ENCODE peak calls at places on chromosomes 5 and 9, in four cellular contexts. N is endodermal cell, I is stomach, S is OCI-LY7. K is an unnamed sample.

GRCh38 chr5:4196744-4197646 is 601.4 kb downstream of the IRX1 start:
- DNase-seq in I (no peak), N (no peak), S (no peak), K (no peak)

GRCh38 chr5:115417076-115417475 is 120.6 kb upstream of the CCDC112 start:
- DNase-seq in I (no peak), S (no peak), N (no peak), K (no peak)

GRCh38 chr5:115291397-115291796 is 5.1 kb downstream of the CCDC112 start:
- DNase-seq in N (no peak), S (no peak), I (no peak), K (no peak)

GRCh38 chr9:95409650-95410426 is 92.3 kb upstream of the FANCC start:
- DNase-seq in S (no peak), I (no peak), N (no peak), K (no peak)

GRCh38 chr9:26669641-26670040 is 223.0 kb downstream of the CAAP1 start:
- DNase-seq in N (no peak), I (no peak), S (peak; percentile 12), K (no peak)

GRCh38 chr9:76887003-76887821 is 18.7 kb downstream of the PRUNE2 start:
- DNase-seq in N (no peak), I (no peak), S (no peak), K (no peak)

GRCh38 chr9:125466356-125466855 is 204.8 kb downstream of the GAPVD1 start:
- DNase-seq in I (no peak), S (no peak), N (no peak), K (no peak)

GRCh38 chr5:133396724-133397123 is 215.6 kb downstream of the FSTL4 start:
- DNase-seq in N (no peak), I (no peak), S (no peak), K (peak; percentile 65)

GRCh38 chr5:169876376-169876775 is 103.9 kb downstream of the INSYN2B start:
- DNase-seq in S (no peak), I (no peak), N (no peak), K (no peak)

GRCh38 chr5:139636975-139637408 is 11.2 kb upstream of the CXXC5 start:
- DNase-seq in I (no peak), S (no peak), N (no peak), K (no peak)

GRCh38 chr9:119588874-119589560 is 219.8 kb upstream of the BRINP1 start:
- DNase-seq in I (no peak), S (no peak), N (peak; percentile 53), K (no peak)

GRCh38 chr5:139061856-139062255 is 136.3 kb downstream of the SIL1 start:
- DNase-seq in N (peak; percentile 58), I (no peak), S (no peak), K (no peak)

GRCh38 chr9:109968332-109968657 is 188.3 kb downstream of the PALM2AKAP2 start:
- DNase-seq in N (no peak), S (no peak), I (no peak), K (no peak)

GRCh38 chr5:38189031-38189632 is 69.2 kb upstream of the EGFLAM start:
- DNase-seq in I (no peak), N (peak; percentile 56), S (no peak), K (no peak)
- TF ChIP-seq CTCF in I (no peak), N (peak; percentile 65), S (no peak), K (no peak)

GRCh38 chr5:109083937-109084336 is 325.8 kb downstream of the PJA2 start:
- DNase-seq in S (no peak), N (no peak), I (no peak), K (no peak)

GRCh38 chr5:109089191-109089590 is 320.6 kb downstream of the PJA2 start:
- DNase-seq in N (no peak), S (no peak), I (no peak), K (no peak)
- TF ChIP-seq CTCF in N (no peak), S (no peak), I (no peak), K (no peak)

DNA sequence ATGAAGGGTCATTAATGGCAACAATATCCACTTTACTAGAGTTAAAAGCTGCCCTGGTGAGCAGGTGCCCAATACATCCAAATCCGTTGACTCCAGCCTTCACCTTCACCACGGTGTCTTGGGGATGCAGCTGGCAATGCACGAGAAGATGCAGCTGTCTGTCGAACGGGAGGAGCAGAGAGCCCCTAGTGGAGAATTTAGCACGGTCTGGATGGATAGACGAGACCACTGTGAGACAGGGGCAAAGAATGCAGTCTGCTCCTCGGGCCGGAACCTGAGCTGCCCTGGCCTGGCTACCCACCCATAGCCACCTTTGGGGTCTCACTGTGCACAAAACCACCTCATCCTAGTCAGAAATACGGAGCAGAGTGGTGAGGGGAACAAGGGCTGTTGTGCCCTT is 35.1 kb downstream of the ADRA1B start:
- DNase-seq in N (peak; percentile 82), S (peak; percentile 36), I (no peak), K (no peak)
- TF ChIP-seq CTCF in N (peak; percentile 77), S (peak; percentile 69), I (no peak), K (no peak)

DNA sequence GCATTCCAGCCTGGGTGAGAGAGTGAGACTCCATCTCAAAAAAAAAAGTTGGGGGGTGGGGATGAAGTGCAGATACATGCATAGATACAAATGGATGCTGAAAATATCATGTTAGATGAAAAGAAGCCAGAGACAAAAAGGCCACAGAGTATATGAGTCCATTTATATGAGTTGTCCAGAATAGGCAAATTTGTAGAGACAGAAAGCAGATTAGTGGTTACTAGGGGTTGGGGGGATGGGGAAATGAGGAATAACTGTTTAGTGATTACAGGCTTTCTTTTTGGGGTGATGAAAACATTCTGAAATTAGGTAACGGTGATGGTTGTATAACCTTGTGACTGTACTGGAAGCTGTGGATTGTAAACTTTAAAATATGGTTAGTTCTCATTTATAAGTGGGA is 13.8 kb upstream of the LHFPL2 start:
- DNase-seq in S (no peak), N (no peak), I (no peak), K (no peak)
- TF ChIP-seq CTCF in S (no peak), N (no peak), I (no peak), K (no peak)